ENCODE peak calls at places on chromosomes 16 and 17, in six cellular contexts. S is K562, V is IMR-90, O is SK-N-SH, M is GM12878, I is HepG2. C is an unnamed sample.

GRCh38 chr17:35793257-35793656 is 2.2 kb downstream of the MMP28 start:
- DNase-seq in O (no peak), I (no peak), M (no peak), S (no peak), V (no peak), C (no peak)

GRCh38 chr16:10876799-10877341 is at the start of gene CIITA:
- DNase-seq in V (peak; percentile 86), S (no peak), M (peak; percentile 97), I (no peak), O (no peak), C (no peak)

GRCh38 chr16:397736-398332 is 835 bp downstream of the NME4 start:
- DNase-seq in O (peak; percentile 81), M (no peak), I (peak; percentile 74), S (no peak), V (peak; percentile 61), C (peak; percentile 86)

GRCh38 chr16:12639044-12639443 is 164.6 kb downstream of the CPPED1 start:
- DNase-seq in M (no peak), O (no peak), S (peak; percentile 75), I (peak; percentile 52), V (peak; percentile 39), C (peak; percentile 66)

GRCh38 chr17:58279736-58280479 is 827 bp downstream of the MPO start:
- DNase-seq in I (no peak), O (peak; percentile 35), V (no peak), M (no peak), S (peak; percentile 12), C (no peak)

GRCh38 chr17:31687505-31688126 is 171.4 kb downstream of the COPRS start:
- DNase-seq in S (no peak), I (no peak), V (no peak), O (no peak), M (no peak), C (no peak)

GRCh38 chr17:60154616-60155426 is 5.0 kb downstream of the CA4 start:
- DNase-seq in S (no peak), M (no peak), O (peak; percentile 50), I (no peak), V (peak; percentile 68), C (no peak)

GRCh38 chr17:18166894-18167293 is 16.7 kb upstream of the ALKBH5 start:
- DNase-seq in O (no peak), V (no peak), S (no peak), M (no peak), I (no peak), C (peak; percentile 60)

GRCh38 chr16:11164482-11165270 is 91.3 kb downstream of the SOCS1 start:
- DNase-seq in O (no peak), V (no peak), S (no peak), M (no peak), I (no peak), C (no peak)

GRCh38 chr17:63709110-63709509 is 9.2 kb upstream of the LIMD2 start:
- DNase-seq in V (no peak), I (no peak), M (no peak), O (no peak), S (no peak), C (no peak)

GRCh38 chr17:50205931-50206505 is 4.6 kb upstream of the COL1A1 start:
- DNase-seq in I (no peak), V (no peak), M (no peak), S (no peak), O (no peak), C (no peak)

GRCh38 chr17:83050651-83051422 is 28.6 kb upstream of the METRNL start:
- DNase-seq in S (no peak), I (no peak), V (no peak), M (no peak), O (peak; percentile 27), C (no peak)

GRCh38 chr17:43024407-43025289 is at the start of gene RND2:
- DNase-seq in I (peak; percentile 91), V (peak; percentile 96), M (peak; percentile 40), S (peak; percentile 97), O (peak; percentile 98), C (peak; percentile 96)

GRCh38 chr16:78656887-78657286 is 557.4 kb downstream of the WWOX start:
- DNase-seq in S (no peak), M (no peak), I (no peak), O (no peak), V (no peak), C (no peak)

GRCh38 chr16:14268073-14268472 is 197.0 kb downstream of the MRTFB start:
- DNase-seq in S (no peak), V (no peak), I (no peak), M (no peak), O (no peak), C (no peak)

GRCh38 chr17:9095390-9095789 is 74.1 kb downstream of the NTN1 start:
- DNase-seq in I (no peak), M (no peak), S (no peak), V (no peak), O (no peak), C (no peak)

GRCh38 chr17:58308173-58308984 is 20.2 kb downstream of the TSPOAP1 start:
- DNase-seq in M (no peak), O (peak; percentile 71), I (peak; percentile 39), S (no peak), V (no peak), C (peak; percentile 35)

GRCh38 chr17:49997773-49998703 is 3.0 kb upstream of the DLX3 start:
- DNase-seq in I (peak; percentile 92), O (peak; percentile 92), M (peak; percentile 34), S (peak; percentile 89), V (peak; percentile 77), C (peak; percentile 92)

GRCh38 chr16:24499193-24499814 is 40.1 kb upstream of the RBBP6 start:
- DNase-seq in S (peak; percentile 47), O (peak; percentile 47), I (peak; percentile 21), M (no peak), V (peak; percentile 11), C (peak; percentile 50)

GRCh38 chr17:63557416-63557815 is 7.1 kb downstream of the DCAF7 start:
- DNase-seq in M (no peak), V (no peak), S (no peak), O (no peak), I (no peak), C (no peak)

GRCh38 chr16:2910441-2910840 is 1.3 kb upstream of the FLYWCH1 start:
- DNase-seq in V (peak; percentile 50), I (no peak), S (no peak), M (no peak), O (no peak), C (no peak)

GRCh38 chr16:53261276-53261675 is 173.0 kb upstream of the RBL2 start:
- DNase-seq in V (no peak), O (no peak), I (no peak), M (no peak), S (no peak), C (no peak)

GRCh38 chr16:61581417-61582046 is 454.7 kb downstream of the CDH8 start:
- DNase-seq in I (no peak), M (no peak), V (no peak), O (no peak), S (no peak), C (no peak)
- TF ChIP-seq SMC3 in I (no peak), M (no peak), V (no peak), O (no peak), S (no peak), C (no peak)

GRCh38 chr16:68548947-68549346 is 9.9 kb downstream of the ZFP90 start:
- DNase-seq in O (no peak), V (no peak), M (no peak), I (no peak), S (no peak), C (no peak)

GRCh38 chr16:68553186-68553585 is 14.1 kb downstream of the ZFP90 start:
- DNase-seq in I (no peak), V (no peak), M (no peak), S (no peak), O (no peak), C (no peak)
- H3K9me3 ChIP-seq in I (peaks cover 80% of the 10 kb centered on the region), V (peaks cover 82% of the 10 kb centered on the region), M (peaks cover 47% of the 10 kb centered on the region), S (no peaks in the 10 kb centered on the region), O (peaks cover 3% of the 10 kb centered on the region), C (peaks cover 94% of the 10 kb centered on the region)

DNA sequence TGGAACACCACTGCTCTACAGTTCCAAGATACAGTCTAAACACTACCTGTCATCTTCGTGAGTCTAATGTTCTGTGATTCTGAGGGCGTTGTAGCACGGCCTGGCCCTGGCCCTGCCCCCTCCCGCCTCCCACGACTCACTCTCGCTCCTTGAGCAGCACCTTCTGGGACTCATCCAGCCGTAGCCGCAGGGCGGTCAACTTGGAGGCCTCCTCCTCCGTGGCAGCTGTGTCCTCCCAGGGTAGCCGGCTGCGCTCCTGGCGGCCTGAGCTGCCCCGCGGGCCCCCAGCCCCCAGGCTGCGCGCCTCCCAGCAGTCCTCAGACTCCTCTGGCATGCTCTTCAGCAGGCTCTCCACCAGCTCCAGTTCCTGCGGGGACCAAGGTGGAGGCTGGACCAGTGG is 10.6 kb downstream of the CCDC102A start:
- DNase-seq in M (no peak), S (no peak), V (no peak), I (no peak), O (no peak), C (no peak)
- TF ChIP-seq SMC3 in M (no peak), S (no peak), V (no peak), I (no peak), O (no peak), C (no peak)

GRCh38 chr16:75172578-75172977 is 24.3 kb downstream of the ZFP1 start:
- DNase-seq in V (no peak), S (no peak), O (no peak), M (no peak), I (no peak), C (no peak)
- H3K9me3 ChIP-seq in V (peaks cover 75% of the 10 kb centered on the region), S (peaks cover 33% of the 10 kb centered on the region), O (peaks cover 32% of the 10 kb centered on the region), M (peaks cover 48% of the 10 kb centered on the region), I (peaks cover 84% of the 10 kb centered on the region), C (peaks cover 97% of the 10 kb centered on the region)

GRCh38 chr17:40646791-40647548 is 648 bp downstream of the SMARCE1 start:
- DNase-seq in O (no peak), S (peak; percentile 59), V (peak; percentile 43), M (no peak), I (peak; percentile 50), C (peak; percentile 69)
- TF ChIP-seq SMC3 in O (no peak), S (no peak), V (no peak), M (no peak), I (no peak), C (no peak)

DNA sequence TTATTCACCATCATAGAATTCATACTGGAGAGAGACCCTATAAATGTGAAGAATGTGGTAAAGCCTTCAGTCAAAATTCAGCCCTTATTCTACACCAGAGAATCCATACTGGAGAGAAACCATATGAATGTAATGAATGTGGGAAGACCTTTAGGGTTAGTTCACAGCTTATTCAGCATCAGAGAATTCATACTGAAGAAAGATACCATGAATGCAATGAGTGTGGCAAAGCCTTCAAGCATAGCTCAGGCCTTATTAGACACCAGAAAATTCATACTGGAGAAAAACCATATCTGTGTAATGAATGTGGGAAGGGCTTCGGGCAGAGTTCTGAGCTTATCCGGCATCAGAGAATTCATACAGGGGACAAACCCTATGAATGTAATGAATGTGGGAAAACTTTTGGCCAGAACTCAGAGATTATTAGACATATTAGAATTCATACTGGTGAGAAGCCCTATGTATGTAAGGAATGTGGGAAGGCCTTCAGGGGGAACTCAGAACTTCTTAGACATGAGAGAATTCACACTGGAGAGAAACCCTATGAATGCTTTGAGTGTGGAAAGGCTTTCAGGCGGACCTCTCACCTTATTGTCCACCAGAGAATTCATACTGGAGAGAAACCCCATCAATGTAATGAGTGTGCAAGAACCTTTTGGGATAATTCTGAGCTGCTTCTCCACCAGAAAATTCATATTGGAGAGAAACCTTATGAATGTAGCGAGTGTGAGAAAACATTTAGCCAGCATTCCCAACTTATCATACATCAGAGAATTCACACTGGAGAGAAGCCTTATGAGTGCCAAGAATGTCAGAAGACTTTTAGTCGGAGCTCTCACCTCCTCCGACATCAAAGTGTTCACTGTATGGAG is 14.1 kb downstream of the ZFP3 start:
- DNase-seq in S (no peak), I (no peak), V (no peak), M (no peak), O (no peak), C (no peak)
- H3K9me3 ChIP-seq in S (peaks cover 6% of the 10 kb centered on the region), I (peaks cover 76% of the 10 kb centered on the region), V (peaks cover 84% of the 10 kb centered on the region), M (peaks cover 70% of the 10 kb centered on the region), O (peaks cover 42% of the 10 kb centered on the region), C (peaks cover 100% of the 10 kb centered on the region)